ENCODE peak calls at places on chromosome 18, in eight cellular contexts. One of them, this sample, is unnamed.

GRCh38 chr18:69400976-69401474 is 337 bp downstream of the DOK6 start:
- DNase-seq in glutamatergic neuron: peak
- DNase-seq in KBM-7: no peak
- DNase-seq in activated CD4-positive, alpha-beta T cell treated with anti-CD3 and anti-CD28 coated beads, Interleukin-2, amount 10 ng/mL, durations not matched to agents 7 days and 5 days: no peak
- DNase-seq in cardiac fibroblast: peak
- DNase-seq in K562: no peak
- DNase-seq in stimulated activated naive CD8-positive, alpha-beta T cell treated with anti-CD3 and anti-CD28 coated beads, Interleukin-15, Interleukin-2, amounts not matched to agents 100 U/mL and 50 U/mL, for 24 hours: no peak
- DNase-seq in CD4-positive, alpha-beta T cell: no peak
- DNase-seq in this sample: no peak

GRCh38 chr18:48788378-48788777 is 162.4 kb downstream of the SMAD7 start:
- DNase-seq in glutamatergic neuron: no peak
- DNase-seq in KBM-7: no peak
- DNase-seq in activated CD4-positive, alpha-beta T cell treated with anti-CD3 and anti-CD28 coated beads, Interleukin-2, amount 10 ng/mL, durations not matched to agents 7 days and 5 days: no peak
- DNase-seq in cardiac fibroblast: no peak
- DNase-seq in K562: no peak
- DNase-seq in stimulated activated naive CD8-positive, alpha-beta T cell treated with anti-CD3 and anti-CD28 coated beads, Interleukin-15, Interleukin-2, amounts not matched to agents 100 U/mL and 50 U/mL, for 24 hours: no peak
- DNase-seq in CD4-positive, alpha-beta T cell: no peak
- DNase-seq in this sample: no peak

GRCh38 chr18:49006641-49007136 is 55.9 kb upstream of the SMAD7 start:
- DNase-seq in glutamatergic neuron: no peak
- DNase-seq in KBM-7: no peak
- DNase-seq in activated CD4-positive, alpha-beta T cell treated with anti-CD3 and anti-CD28 coated beads, Interleukin-2, amount 10 ng/mL, durations not matched to agents 7 days and 5 days: no peak
- DNase-seq in cardiac fibroblast: no peak
- DNase-seq in K562: no peak
- DNase-seq in stimulated activated naive CD8-positive, alpha-beta T cell treated with anti-CD3 and anti-CD28 coated beads, Interleukin-15, Interleukin-2, amounts not matched to agents 100 U/mL and 50 U/mL, for 24 hours: no peak
- DNase-seq in CD4-positive, alpha-beta T cell: no peak
- DNase-seq in this sample: no peak

GRCh38 chr18:9348079-9348671 is 13.6 kb downstream of the TWSG1 start:
- DNase-seq in glutamatergic neuron: no peak
- DNase-seq in KBM-7: peak
- DNase-seq in activated CD4-positive, alpha-beta T cell treated with anti-CD3 and anti-CD28 coated beads, Interleukin-2, amount 10 ng/mL, durations not matched to agents 7 days and 5 days: no peak
- DNase-seq in cardiac fibroblast: peak
- DNase-seq in K562: no peak
- DNase-seq in stimulated activated naive CD8-positive, alpha-beta T cell treated with anti-CD3 and anti-CD28 coated beads, Interleukin-15, Interleukin-2, amounts not matched to agents 100 U/mL and 50 U/mL, for 24 hours: no peak
- DNase-seq in CD4-positive, alpha-beta T cell: no peak
- DNase-seq in this sample: no peak

GRCh38 chr18:33841221-33841967 is 263.4 kb downstream of the ASXL3 start:
- DNase-seq in glutamatergic neuron: no peak
- DNase-seq in KBM-7: no peak
- DNase-seq in activated CD4-positive, alpha-beta T cell treated with anti-CD3 and anti-CD28 coated beads, Interleukin-2, amount 10 ng/mL, durations not matched to agents 7 days and 5 days: no peak
- DNase-seq in cardiac fibroblast: no peak
- DNase-seq in K562: no peak
- DNase-seq in stimulated activated naive CD8-positive, alpha-beta T cell treated with anti-CD3 and anti-CD28 coated beads, Interleukin-15, Interleukin-2, amounts not matched to agents 100 U/mL and 50 U/mL, for 24 hours: no peak
- DNase-seq in CD4-positive, alpha-beta T cell: no peak
- DNase-seq in this sample: no peak

GRCh38 chr18:76524477-76524876 is 29.4 kb upstream of the ZNF516 start:
- DNase-seq in glutamatergic neuron: no peak
- DNase-seq in KBM-7: no peak
- DNase-seq in activated CD4-positive, alpha-beta T cell treated with anti-CD3 and anti-CD28 coated beads, Interleukin-2, amount 10 ng/mL, durations not matched to agents 7 days and 5 days: no peak
- DNase-seq in cardiac fibroblast: no peak
- DNase-seq in K562: no peak
- DNase-seq in stimulated activated naive CD8-positive, alpha-beta T cell treated with anti-CD3 and anti-CD28 coated beads, Interleukin-15, Interleukin-2, amounts not matched to agents 100 U/mL and 50 U/mL, for 24 hours: no peak
- DNase-seq in CD4-positive, alpha-beta T cell: no peak
- DNase-seq in this sample: no peak

GRCh38 chr18:63677490-63678225 is 16.0 kb upstream of the SERPINB3 start:
- DNase-seq in glutamatergic neuron: no peak
- DNase-seq in KBM-7: no peak
- DNase-seq in activated CD4-positive, alpha-beta T cell treated with anti-CD3 and anti-CD28 coated beads, Interleukin-2, amount 10 ng/mL, durations not matched to agents 7 days and 5 days: no peak
- DNase-seq in cardiac fibroblast: peak
- DNase-seq in K562: no peak
- DNase-seq in stimulated activated naive CD8-positive, alpha-beta T cell treated with anti-CD3 and anti-CD28 coated beads, Interleukin-15, Interleukin-2, amounts not matched to agents 100 U/mL and 50 U/mL, for 24 hours: no peak
- DNase-seq in CD4-positive, alpha-beta T cell: no peak
- DNase-seq in this sample: no peak

GRCh38 chr18:10099539-10100140 is 185.8 kb downstream of the VAPA start:
- DNase-seq in glutamatergic neuron: no peak
- DNase-seq in KBM-7: no peak
- DNase-seq in activated CD4-positive, alpha-beta T cell treated with anti-CD3 and anti-CD28 coated beads, Interleukin-2, amount 10 ng/mL, durations not matched to agents 7 days and 5 days: no peak
- DNase-seq in cardiac fibroblast: no peak
- DNase-seq in K562: no peak
- DNase-seq in stimulated activated naive CD8-positive, alpha-beta T cell treated with anti-CD3 and anti-CD28 coated beads, Interleukin-15, Interleukin-2, amounts not matched to agents 100 U/mL and 50 U/mL, for 24 hours: no peak
- DNase-seq in CD4-positive, alpha-beta T cell: no peak
- DNase-seq in this sample: no peak

GRCh38 chr18:80042785-80043184 is 8.6 kb downstream of the RBFA start:
- DNase-seq in glutamatergic neuron: no peak
- DNase-seq in KBM-7: no peak
- DNase-seq in activated CD4-positive, alpha-beta T cell treated with anti-CD3 and anti-CD28 coated beads, Interleukin-2, amount 10 ng/mL, durations not matched to agents 7 days and 5 days: no peak
- DNase-seq in cardiac fibroblast: no peak
- DNase-seq in K562: no peak
- DNase-seq in stimulated activated naive CD8-positive, alpha-beta T cell treated with anti-CD3 and anti-CD28 coated beads, Interleukin-15, Interleukin-2, amounts not matched to agents 100 U/mL and 50 U/mL, for 24 hours: no peak
- DNase-seq in CD4-positive, alpha-beta T cell: no peak
- DNase-seq in this sample: no peak

GRCh38 chr18:72910045-72910444 is 42.3 kb upstream of the NETO1 start:
- DNase-seq in glutamatergic neuron: no peak
- DNase-seq in KBM-7: no peak
- DNase-seq in activated CD4-positive, alpha-beta T cell treated with anti-CD3 and anti-CD28 coated beads, Interleukin-2, amount 10 ng/mL, durations not matched to agents 7 days and 5 days: no peak
- DNase-seq in cardiac fibroblast: no peak
- DNase-seq in K562: no peak
- DNase-seq in stimulated activated naive CD8-positive, alpha-beta T cell treated with anti-CD3 and anti-CD28 coated beads, Interleukin-15, Interleukin-2, amounts not matched to agents 100 U/mL and 50 U/mL, for 24 hours: no peak
- DNase-seq in CD4-positive, alpha-beta T cell: no peak
- DNase-seq in this sample: no peak

GRCh38 chr18:9762561-9762960 is 54.5 kb downstream of the RAB31 start:
- DNase-seq in glutamatergic neuron: no peak
- DNase-seq in KBM-7: peak
- DNase-seq in activated CD4-positive, alpha-beta T cell treated with anti-CD3 and anti-CD28 coated beads, Interleukin-2, amount 10 ng/mL, durations not matched to agents 7 days and 5 days: no peak
- DNase-seq in cardiac fibroblast: no peak
- DNase-seq in K562: peak
- DNase-seq in stimulated activated naive CD8-positive, alpha-beta T cell treated with anti-CD3 and anti-CD28 coated beads, Interleukin-15, Interleukin-2, amounts not matched to agents 100 U/mL and 50 U/mL, for 24 hours: no peak
- DNase-seq in CD4-positive, alpha-beta T cell: no peak
- DNase-seq in this sample: no peak